ENCODE peak calls at places on chromosomes 5 and 9, in four cellular contexts. P, I, U and H are unnamed samples.

GRCh38 chr5:37696190-37697021 is 143.4 kb downstream of the GDNF start:
- DNase-seq in I (peak; percentile 36), U (no peak), P (no peak), H (peak; percentile 15)

GRCh38 chr5:111135946-111136345 is 43.8 kb downstream of the WDR36 start:
- DNase-seq in U (no peak), P (no peak), I (no peak), H (no peak)

GRCh38 chr5:117138523-117138922 is 563.9 kb upstream of the SEMA6A start:
- DNase-seq in U (no peak), I (no peak), P (no peak), H (no peak)

GRCh38 chr5:121746763-121747162 is 104.9 kb upstream of the FTMT start:
- DNase-seq in P (no peak), U (no peak), I (no peak), H (no peak)

GRCh38 chr5:125140855-125141254 is 394.4 kb upstream of the ZNF608 start:
- DNase-seq in I (no peak), P (no peak), U (peak; percentile 65), H (peak; percentile 78)

GRCh38 chr5:89535421-89535820 is 652.4 kb upstream of the MEF2C start:
- DNase-seq in U (no peak), P (no peak), I (no peak), H (no peak)

GRCh38 chr9:127844821-127845359 is 9.6 kb downstream of the ENG start:
- DNase-seq in P (no peak), I (peak; percentile 79), U (peak; percentile 80), H (peak; percentile 77)

GRCh38 chr9:2039294-2040180 is 24.4 kb downstream of the SMARCA2 start:
- DNase-seq in P (no peak), U (no peak), I (peak; percentile 29), H (no peak)

GRCh38 chr9:13646500-13646899 is 367.0 kb upstream of the MPDZ start:
- DNase-seq in P (no peak), U (no peak), I (no peak), H (no peak)

GRCh38 chr9:79955300-79955699 is 383.5 kb downstream of the TLE4 start:
- DNase-seq in I (no peak), P (no peak), U (no peak), H (no peak)

GRCh38 chr9:133460405-133461175 is 812 bp downstream of the CACFD1 start:
- DNase-seq in I (no peak), U (no peak), P (no peak), H (peak; percentile 23)

GRCh38 chr9:137380171-137380570 is 42.8 kb downstream of the EXD3 start:
- DNase-seq in U (no peak), I (peak; percentile 61), P (no peak), H (no peak)

GRCh38 chr5:80865547-80865946 is 94.6 kb upstream of the RASGRF2 start:
- DNase-seq in P (no peak), U (no peak), I (no peak), H (no peak)

GRCh38 chr9:35910613-35911488 is 1.6 kb downstream of the SPAAR start:
- DNase-seq in I (peak; percentile 75), U (peak; percentile 49), P (no peak), H (peak; percentile 86)

GRCh38 chr5:104218200-104218599 is 655.6 kb upstream of the NUDT12 start:
- DNase-seq in I (no peak), P (no peak), U (no peak), H (no peak)